ENCODE peak calls at places on chromosomes 16 and 17, in six cellular contexts. N, F, G, J, L and M are unnamed samples.

GRCh38 chr16:12171206-12171605 is 194.7 kb downstream of the SNX29 start:
- DNase-seq in N (peak; percentile 75), F (no peak), G (no peak), J (no peak), L (no peak), M (no peak)

GRCh38 chr17:2689411-2690164 is 22.0 kb downstream of the CLUH start:
- DNase-seq in N (no peak), F (no peak), G (no peak), J (peak; percentile 88), L (no peak), M (no peak)

GRCh38 chr17:27408891-27409290 is 47.4 kb upstream of the KSR1 start:
- DNase-seq in N (peak; percentile 69), F (no peak), G (no peak), J (no peak), L (no peak), M (peak; percentile 56)

GRCh38 chr16:73058616-73059409 is 10.9 kb upstream of the ZFHX3 start:
- DNase-seq in N (peak; percentile 68), F (peak; percentile 37), G (peak; percentile 72), J (no peak), L (peak; percentile 59), M (peak; percentile 39)

GRCh38 chr17:77474292-77474988 is 333.7 kb downstream of the SEC14L1 start:
- DNase-seq in N (peak; percentile 52), F (no peak), G (no peak), J (no peak), L (no peak), M (peak; percentile 76)

GRCh38 chr17:12985431-12986285 is 32.2 kb downstream of the ELAC2 start:
- DNase-seq in N (peak; percentile 35), F (no peak), G (peak; percentile 14), J (no peak), L (no peak), M (no peak)

GRCh38 chr16:15548482-15548891 is 94.5 kb downstream of the MARF1 start:
- DNase-seq in N (peak; percentile 18), F (no peak), G (no peak), J (no peak), L (no peak), M (no peak)

GRCh38 chr16:29290631-29291247 is 115.8 kb downstream of the NPIPB11 start:
- DNase-seq in N (peak; percentile 92), F (peak; percentile 92), G (peak; percentile 84), J (peak; percentile 98), L (peak; percentile 94), M (peak; percentile 99)

GRCh38 chr17:40345161-40346034 is 19.1 kb downstream of the GJD3 start:
- DNase-seq in N (peak; percentile 71), F (peak; percentile 32), G (peak; percentile 87), J (no peak), L (peak; percentile 81), M (peak; percentile 69)

GRCh38 chr17:4479982-4480751 is 18.5 kb upstream of the SPNS2 start:
- DNase-seq in N (no peak), F (no peak), G (no peak), J (no peak), L (no peak), M (no peak)

GRCh38 chr17:2388020-2388704 is 12.7 kb downstream of the MNT start:
- DNase-seq in N (no peak), F (no peak), G (no peak), J (no peak), L (peak; percentile 37), M (no peak)

GRCh38 chr17:39736319-39737165 is 1.2 kb upstream of the GRB7 start:
- DNase-seq in N (no peak), F (peak; percentile 50), G (no peak), J (no peak), L (no peak), M (no peak)

GRCh38 chr17:17749921-17750320 is 68.7 kb downstream of the RAI1 start:
- DNase-seq in N (peak; percentile 56), F (peak; percentile 42), G (peak; percentile 76), J (no peak), L (peak; percentile 53), M (peak; percentile 14)

GRCh38 chr17:39995438-39995837 is 14.8 kb downstream of the PSMD3 start:
- DNase-seq in N (no peak), F (peak; percentile 27), G (no peak), J (no peak), L (no peak), M (no peak)

GRCh38 chr16:15482068-15482747 is 47.8 kb downstream of the BMERB1 start:
- DNase-seq in N (peak; percentile 98), F (peak; percentile 94), G (no peak), J (peak; percentile 95), L (peak; percentile 52), M (peak; percentile 95)

GRCh38 chr17:35214631-35215273 is 20.6 kb upstream of the SLC35G3 start:
- DNase-seq in N (no peak), F (no peak), G (no peak), J (no peak), L (no peak), M (no peak)

GRCh38 chr16:3012246-3012645 is 477 bp upstream of the CLDN9 start:
- DNase-seq in N (no peak), F (no peak), G (no peak), J (no peak), L (no peak), M (no peak)

GRCh38 chr16:81198635-81199034 is 39.9 kb upstream of the BCO1 start:
- DNase-seq in N (peak; percentile 27), F (no peak), G (peak; percentile 22), J (no peak), L (no peak), M (no peak)

GRCh38 chr17:352421-353212 is at the start of gene RPH3AL:
- DNase-seq in N (peak; percentile 20), F (peak; percentile 83), G (peak; percentile 80), J (no peak), L (peak; percentile 46), M (no peak)

GRCh38 chr16:85750021-85750826 is 672 bp downstream of the C16orf74 start:
- DNase-seq in N (peak; percentile 52), F (peak; percentile 54), G (peak; percentile 36), J (no peak), L (peak; percentile 54), M (no peak)

GRCh38 chr16:71746442-71747046 is 22.0 kb upstream of the PHLPP2 start:
- DNase-seq in N (peak; percentile 67), F (peak; percentile 57), G (peak; percentile 44), J (no peak), L (no peak), M (no peak)

DNA sequence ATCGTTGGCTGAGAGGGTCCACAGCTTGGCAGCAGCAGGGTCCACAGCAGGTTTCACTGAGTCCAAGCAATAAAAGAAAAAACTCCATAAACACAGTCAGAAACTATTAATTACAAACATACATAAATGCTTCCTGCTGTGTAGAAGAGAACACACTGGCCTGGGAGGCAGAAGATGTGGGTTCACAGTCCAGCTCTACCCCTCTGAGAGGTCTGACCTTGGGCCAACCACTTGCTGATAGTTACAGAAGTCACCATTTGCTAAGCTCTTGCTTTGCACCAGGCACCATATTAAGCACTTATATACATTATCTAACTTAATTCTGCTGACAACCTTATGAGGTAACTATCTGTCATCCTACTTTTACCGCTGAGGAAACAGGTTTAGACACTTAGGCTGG is 14.7 kb downstream of the CIAPIN1 start:
- DNase-seq in N (no peak), F (no peak), G (no peak), J (no peak), L (no peak), M (no peak)
- H3K36me3 ChIP-seq in N (peaks cover 66% of the 10 kb centered on the region), F (peaks cover 21% of the 10 kb centered on the region), G (peaks cover 81% of the 10 kb centered on the region), J (peaks cover 77% of the 10 kb centered on the region), L (no peaks in the 10 kb centered on the region), M (peaks cover 97% of the 10 kb centered on the region)

GRCh38 chr17:75059369-75060345 is 12.6 kb downstream of the KCTD2 start:
- DNase-seq in N (peak; percentile 85), F (peak; percentile 60), G (no peak), J (no peak), L (peak; percentile 57), M (no peak)
- H3K36me3 ChIP-seq in N (peaks cover 19% of the 10 kb centered on the region), F (peaks cover 34% of the 10 kb centered on the region), G (peaks cover 35% of the 10 kb centered on the region), J (peaks cover 35% of the 10 kb centered on the region), L (no peaks in the 10 kb centered on the region), M (peaks cover 55% of the 10 kb centered on the region)

GRCh38 chr16:4208529-4208835 is 33.4 kb downstream of the SRL start:
- DNase-seq in N (no peak), F (no peak), G (no peak), J (no peak), L (no peak), M (no peak)

GRCh38 chr16:4207229-4207628 is 34.7 kb downstream of the SRL start:
- DNase-seq in N (no peak), F (no peak), G (no peak), J (no peak), L (no peak), M (no peak)

GRCh38 chr16:4205971-4206370 is 35.9 kb downstream of the SRL start:
- DNase-seq in N (no peak), F (no peak), G (no peak), J (no peak), L (no peak), M (no peak)

GRCh38 chr16:4207683-4208528 is 34.0 kb downstream of the SRL start:
- DNase-seq in N (no peak), F (no peak), G (no peak), J (no peak), L (peak; percentile 61), M (no peak)

DNA sequence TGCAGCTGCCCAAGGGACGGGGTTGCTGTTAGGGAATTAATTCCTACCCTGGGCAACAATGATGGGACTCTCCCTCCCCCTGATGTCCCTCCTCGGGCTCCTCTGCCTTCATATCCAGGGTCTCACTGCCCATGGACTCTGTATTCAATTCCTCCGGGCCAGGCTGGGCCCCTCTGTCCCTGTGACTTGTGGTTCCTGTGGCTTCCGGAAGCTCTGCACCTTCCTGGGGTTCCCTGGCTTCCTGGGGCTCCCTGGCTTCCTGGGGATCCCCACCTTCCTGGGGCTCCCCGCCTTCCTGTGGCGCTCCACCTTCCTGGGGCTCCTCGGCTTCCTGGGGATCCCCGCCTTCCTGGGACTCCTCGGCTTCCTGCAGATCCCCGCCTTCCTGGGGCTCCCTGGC is 35.2 kb downstream of the SRL start:
- DNase-seq in N (no peak), F (no peak), G (no peak), J (no peak), L (no peak), M (no peak)
- H3K36me3 ChIP-seq in N (no peaks in the 10 kb centered on the region), F (no peaks in the 10 kb centered on the region), G (peaks cover 9% of the 10 kb centered on the region), J (no peaks in the 10 kb centered on the region), L (no peaks in the 10 kb centered on the region), M (no peaks in the 10 kb centered on the region)

DNA sequence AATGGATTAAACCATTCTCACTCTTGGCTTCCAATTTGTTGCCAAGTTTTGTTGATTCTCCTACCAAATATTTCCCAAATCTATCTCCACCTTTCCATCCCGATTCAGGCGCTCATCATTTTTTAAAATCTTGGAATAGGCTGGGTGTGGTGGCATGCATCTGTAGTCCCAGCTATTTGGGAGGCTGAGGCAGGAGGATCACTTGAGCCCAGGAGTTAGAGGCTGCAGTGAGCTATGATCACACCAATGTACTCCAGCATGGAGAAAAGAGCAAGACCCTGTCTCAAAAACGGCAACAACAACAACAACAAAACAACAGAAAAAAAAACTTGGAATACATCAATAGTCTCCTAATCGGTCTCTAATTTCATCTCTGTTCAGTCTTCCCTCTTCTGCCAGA is 902 bp upstream of the NKIRAS2 start:
- DNase-seq in N (no peak), F (no peak), G (no peak), J (no peak), L (no peak), M (no peak)
- H3K36me3 ChIP-seq in N (no peaks in the 10 kb centered on the region), F (no peaks in the 10 kb centered on the region), G (peaks cover 20% of the 10 kb centered on the region), J (peaks cover 17% of the 10 kb centered on the region), L (no peaks in the 10 kb centered on the region), M (peaks cover 41% of the 10 kb centered on the region)